ENCODE peak calls at places on chromosome 9, in seven cellular contexts. T, F, H, O, U, Y and M are unnamed samples.

GRCh38 chr9:133786936-133787748 is 49.0 kb upstream of the SARDH start:
- DNase-seq in T (no peak), F (no peak), H (no peak), O (no peak), U (no peak), Y (no peak), M (no peak)

GRCh38 chr9:32931129-32931528 is 70.3 kb downstream of the APTX start:
- DNase-seq in T (no peak), F (no peak), H (no peak), O (no peak), U (no peak), Y (no peak), M (no peak)

GRCh38 chr9:4857163-4857562 is 64.4 kb downstream of the RCL1 start:
- DNase-seq in T (no peak), F (no peak), H (no peak), O (no peak), U (no peak), Y (no peak), M (no peak)

GRCh38 chr9:121862973-121863372 is 211.5 kb downstream of the DAB2IP start:
- DNase-seq in T (no peak), F (no peak), H (no peak), O (no peak), U (no peak), Y (no peak), M (no peak)

GRCh38 chr9:136245194-136246150 is at the start of gene QSOX2:
- DNase-seq in T (peak; percentile 86), F (peak; percentile 57), H (peak; percentile 72), O (peak; percentile 89), U (peak; percentile 99), Y (peak; percentile 81), M (peak; percentile 92)

GRCh38 chr9:136740971-136741884 is 1.5 kb downstream of the LCN10 start:
- DNase-seq in T (no peak), F (no peak), H (no peak), O (no peak), U (peak; percentile 62), Y (no peak), M (peak; percentile 74)

GRCh38 chr9:6680797-6681146 is 35.2 kb upstream of the GLDC start:
- DNase-seq in T (peak; percentile 56), F (no peak), H (peak; percentile 66), O (peak; percentile 28), U (peak; percentile 56), Y (peak; percentile 74), M (peak; percentile 76)

GRCh38 chr9:96483733-96484240 is 33.8 kb downstream of the HABP4 start:
- DNase-seq in T (no peak), F (no peak), H (no peak), O (no peak), U (no peak), Y (no peak), M (no peak)

GRCh38 chr9:106758911-106759310 is 104.1 kb upstream of the ZNF462 start:
- DNase-seq in T (no peak), F (no peak), H (no peak), O (no peak), U (no peak), Y (no peak), M (no peak)